ENCODE peak calls at places on chromosome 3, in seven cellular contexts. P is EH; T is stimulated activated CD4-positive, alpha-beta T cell treated with anti-CD3 and anti-CD28 coated beads, TNF-alpha, amount 100 ng/mL, for 4 hours; V is mammary epithelial cell; M is EL; R is T-helper 17 cell; C is nephron progenitor cell. G is an unnamed sample.

GRCh38 chr3:99789322-99789721 is 28.3 kb upstream of the CMSS1 start:
- DNase-seq in P (peak; percentile 70), T (no peak), V (peak; percentile 44), M (peak; percentile 68), R (no peak), C (peak; percentile 23), G (peak; percentile 52)

GRCh38 chr3:31724681-31725080 is 192.0 kb downstream of the STT3B start:
- DNase-seq in P (peak; percentile 6), T (no peak), V (peak; percentile 27), M (peak; percentile 10), R (no peak), C (no peak), G (no peak)

GRCh38 chr3:127822166-127822835 is at the start of gene MGLL:
- DNase-seq in P (peak; percentile 59), T (no peak), V (peak; percentile 50), M (peak; percentile 64), R (no peak), C (peak; percentile 55), G (no peak)

GRCh38 chr3:131401978-131402377 is 20.4 kb downstream of the NUDT16 start:
- DNase-seq in P (peak; percentile 15), T (no peak), V (no peak), M (no peak), R (no peak), C (no peak), G (no peak)

GRCh38 chr3:37907906-37908305 is 46.2 kb downstream of the CTDSPL start:
- DNase-seq in P (no peak), T (no peak), V (peak; percentile 14), M (no peak), R (no peak), C (no peak), G (no peak)

GRCh38 chr3:50126287-50127211 is 28.6 kb upstream of the SEMA3F start:
- DNase-seq in P (peak; percentile 88), T (no peak), V (no peak), M (peak; percentile 76), R (no peak), C (no peak), G (no peak)

GRCh38 chr3:40588406-40588805 is 63.6 kb downstream of the ZNF621 start:
- DNase-seq in P (no peak), T (no peak), V (peak; percentile 46), M (no peak), R (no peak), C (no peak), G (peak; percentile 14)

GRCh38 chr3:190577225-190577624 is 63.3 kb downstream of the IL1RAP start:
- DNase-seq in P (no peak), T (no peak), V (no peak), M (no peak), R (no peak), C (no peak), G (no peak)

GRCh38 chr3:132318451-132318850 is 1.2 kb downstream of the ACP3 start:
- DNase-seq in P (no peak), T (no peak), V (peak; percentile 57), M (no peak), R (no peak), C (no peak), G (no peak)

GRCh38 chr3:197811343-197811742 is 20.3 kb downstream of the LRCH3 start:
- DNase-seq in P (peak; percentile 98), T (no peak), V (peak; percentile 86), M (peak; percentile 97), R (no peak), C (no peak), G (no peak)

GRCh38 chr3:153290278-153291015 is 128.4 kb downstream of the RAP2B start:
- DNase-seq in P (no peak), T (no peak), V (peak; percentile 29), M (no peak), R (no peak), C (no peak), G (no peak)

GRCh38 chr3:151903501-151903991 is 30.1 kb downstream of the SUCNR1 start:
- DNase-seq in P (peak; percentile 92), T (no peak), V (no peak), M (peak; percentile 30), R (no peak), C (no peak), G (no peak)

G was measured in HuH-7.